ENCODE peak calls at places on chromosomes 5 and 9, in ten cellular contexts. One of them, this sample, is unnamed.

GRCh38 chr5:5229405-5229804 is 89.3 kb downstream of the ADAMTS16 start:
- DNase-seq in fibroblast of lung: peak
- DNase-seq in neural progenitor cell: no peak
- DNase-seq in GM23338: no peak
- DNase-seq in stomach: no peak
- DNase-seq in mucosa of descending colon: no peak
- DNase-seq in colonic mucosa: no peak
- DNase-seq in endothelial cell of umbilical vein: no peak
- DNase-seq in lung: no peak
- DNase-seq in heart left ventricle: no peak
- DNase-seq in this sample: no peak

GRCh38 chr5:91223886-91224285 is 159.2 kb downstream of the ARRDC3 start:
- DNase-seq in endothelial cell of umbilical vein: no peak
- DNase-seq in mucosa of descending colon: no peak
- DNase-seq in heart left ventricle: no peak
- DNase-seq in GM23338: no peak
- DNase-seq in fibroblast of lung: peak
- DNase-seq in neural progenitor cell: no peak
- DNase-seq in stomach: no peak
- DNase-seq in colonic mucosa: no peak
- DNase-seq in lung: no peak
- DNase-seq in this sample: no peak

GRCh38 chr5:115557667-115558387 is 13.3 kb upstream of the FEM1C start:
- DNase-seq in neural progenitor cell: no peak
- DNase-seq in GM23338: no peak
- DNase-seq in mucosa of descending colon: peak
- DNase-seq in endothelial cell of umbilical vein: peak
- DNase-seq in colonic mucosa: peak
- DNase-seq in heart left ventricle: no peak
- DNase-seq in stomach: peak
- DNase-seq in lung: no peak
- DNase-seq in fibroblast of lung: no peak
- DNase-seq in this sample: no peak

GRCh38 chr5:176364765-176365662 is at the start of gene ARL10:
- DNase-seq in endothelial cell of umbilical vein: peak
- DNase-seq in stomach: no peak
- DNase-seq in neural progenitor cell: peak
- DNase-seq in colonic mucosa: no peak
- DNase-seq in lung: no peak
- DNase-seq in heart left ventricle: peak
- DNase-seq in GM23338: peak
- DNase-seq in fibroblast of lung: peak
- DNase-seq in mucosa of descending colon: peak
- DNase-seq in this sample: no peak

GRCh38 chr5:19018822-19019221 is 969.2 kb downstream of the CDH18 start:
- DNase-seq in lung: no peak
- DNase-seq in colonic mucosa: no peak
- DNase-seq in GM23338: peak
- DNase-seq in neural progenitor cell: no peak
- DNase-seq in stomach: no peak
- DNase-seq in fibroblast of lung: no peak
- DNase-seq in mucosa of descending colon: no peak
- DNase-seq in heart left ventricle: no peak
- DNase-seq in endothelial cell of umbilical vein: no peak
- DNase-seq in this sample: no peak

GRCh38 chr5:69265931-69266330 is 31.2 kb downstream of the CDK7 start:
- DNase-seq in mucosa of descending colon: peak
- DNase-seq in fibroblast of lung: no peak
- DNase-seq in endothelial cell of umbilical vein: no peak
- DNase-seq in colonic mucosa: no peak
- DNase-seq in lung: no peak
- DNase-seq in neural progenitor cell: peak
- DNase-seq in GM23338: peak
- DNase-seq in heart left ventricle: no peak
- DNase-seq in stomach: no peak
- DNase-seq in this sample: no peak

GRCh38 chr9:98295824-98296223 is 40.4 kb upstream of the TBC1D2 start:
- DNase-seq in endothelial cell of umbilical vein: no peak
- DNase-seq in neural progenitor cell: no peak
- DNase-seq in stomach: no peak
- DNase-seq in colonic mucosa: no peak
- DNase-seq in mucosa of descending colon: no peak
- DNase-seq in fibroblast of lung: no peak
- DNase-seq in GM23338: no peak
- DNase-seq in lung: no peak
- DNase-seq in heart left ventricle: no peak
- DNase-seq in this sample: no peak

GRCh38 chr9:100534401-100534800 is 43.5 kb upstream of the CAVIN4 start:
- DNase-seq in fibroblast of lung: no peak
- DNase-seq in heart left ventricle: no peak
- DNase-seq in stomach: no peak
- DNase-seq in colonic mucosa: no peak
- DNase-seq in lung: no peak
- DNase-seq in GM23338: no peak
- DNase-seq in mucosa of descending colon: no peak
- DNase-seq in endothelial cell of umbilical vein: peak
- DNase-seq in neural progenitor cell: no peak
- DNase-seq in this sample: no peak

GRCh38 chr5:89120719-89121118 is 237.7 kb upstream of the MEF2C start:
- DNase-seq in endothelial cell of umbilical vein: no peak
- DNase-seq in mucosa of descending colon: peak
- DNase-seq in lung: peak
- DNase-seq in heart left ventricle: peak
- DNase-seq in fibroblast of lung: no peak
- DNase-seq in neural progenitor cell: no peak
- DNase-seq in GM23338: no peak
- DNase-seq in colonic mucosa: no peak
- DNase-seq in stomach: no peak
- DNase-seq in this sample: no peak

GRCh38 chr5:68343421-68343826 is 127.9 kb downstream of the PIK3R1 start:
- DNase-seq in stomach: peak
- DNase-seq in endothelial cell of umbilical vein: peak
- DNase-seq in neural progenitor cell: no peak
- DNase-seq in heart left ventricle: peak
- DNase-seq in colonic mucosa: no peak
- DNase-seq in fibroblast of lung: peak
- DNase-seq in lung: peak
- DNase-seq in GM23338: no peak
- DNase-seq in mucosa of descending colon: no peak
- DNase-seq in this sample: peak

GRCh38 chr9:95373765-95374435 is 56.4 kb upstream of the FANCC start:
- DNase-seq in stomach: no peak
- DNase-seq in neural progenitor cell: no peak
- DNase-seq in fibroblast of lung: no peak
- DNase-seq in endothelial cell of umbilical vein: no peak
- DNase-seq in mucosa of descending colon: no peak
- DNase-seq in colonic mucosa: no peak
- DNase-seq in GM23338: no peak
- DNase-seq in lung: no peak
- DNase-seq in heart left ventricle: no peak
- DNase-seq in this sample: no peak
- H3K4me3 ChIP-seq in stomach: no peak
- H3K4me3 ChIP-seq in neural progenitor cell: no peak
- H3K4me3 ChIP-seq in fibroblast of lung: no peak
- H3K4me3 ChIP-seq in endothelial cell of umbilical vein: no peak
- H3K4me3 ChIP-seq in mucosa of descending colon: no peak
- H3K4me3 ChIP-seq in colonic mucosa: no peak
- H3K4me3 ChIP-seq in GM23338: no peak
- H3K4me3 ChIP-seq in lung: no peak
- H3K4me3 ChIP-seq in heart left ventricle: no peak
- H3K4me3 ChIP-seq in this sample: no peak

GRCh38 chr9:79768199-79768598 is 196.4 kb downstream of the TLE4 start:
- DNase-seq in mucosa of descending colon: peak
- DNase-seq in heart left ventricle: no peak
- DNase-seq in GM23338: no peak
- DNase-seq in neural progenitor cell: no peak
- DNase-seq in fibroblast of lung: no peak
- DNase-seq in colonic mucosa: no peak
- DNase-seq in lung: no peak
- DNase-seq in endothelial cell of umbilical vein: no peak
- DNase-seq in stomach: no peak
- DNase-seq in this sample: no peak

GRCh38 chr9:79765466-79765865 is 193.7 kb downstream of the TLE4 start:
- DNase-seq in heart left ventricle: no peak
- DNase-seq in colonic mucosa: no peak
- DNase-seq in GM23338: no peak
- DNase-seq in neural progenitor cell: no peak
- DNase-seq in stomach: no peak
- DNase-seq in fibroblast of lung: peak
- DNase-seq in endothelial cell of umbilical vein: no peak
- DNase-seq in mucosa of descending colon: no peak
- DNase-seq in lung: no peak
- DNase-seq in this sample: no peak

GRCh38 chr9:79766091-79766490 is 194.3 kb downstream of the TLE4 start:
- DNase-seq in heart left ventricle: no peak
- DNase-seq in GM23338: no peak
- DNase-seq in endothelial cell of umbilical vein: no peak
- DNase-seq in lung: no peak
- DNase-seq in colonic mucosa: no peak
- DNase-seq in fibroblast of lung: no peak
- DNase-seq in stomach: no peak
- DNase-seq in neural progenitor cell: no peak
- DNase-seq in mucosa of descending colon: no peak
- DNase-seq in this sample: no peak

GRCh38 chr9:79774356-79774755 is 202.6 kb downstream of the TLE4 start:
- DNase-seq in endothelial cell of umbilical vein: no peak
- DNase-seq in mucosa of descending colon: no peak
- DNase-seq in heart left ventricle: no peak
- DNase-seq in lung: no peak
- DNase-seq in stomach: no peak
- DNase-seq in colonic mucosa: no peak
- DNase-seq in GM23338: no peak
- DNase-seq in fibroblast of lung: peak
- DNase-seq in neural progenitor cell: peak
- DNase-seq in this sample: no peak

DNA sequence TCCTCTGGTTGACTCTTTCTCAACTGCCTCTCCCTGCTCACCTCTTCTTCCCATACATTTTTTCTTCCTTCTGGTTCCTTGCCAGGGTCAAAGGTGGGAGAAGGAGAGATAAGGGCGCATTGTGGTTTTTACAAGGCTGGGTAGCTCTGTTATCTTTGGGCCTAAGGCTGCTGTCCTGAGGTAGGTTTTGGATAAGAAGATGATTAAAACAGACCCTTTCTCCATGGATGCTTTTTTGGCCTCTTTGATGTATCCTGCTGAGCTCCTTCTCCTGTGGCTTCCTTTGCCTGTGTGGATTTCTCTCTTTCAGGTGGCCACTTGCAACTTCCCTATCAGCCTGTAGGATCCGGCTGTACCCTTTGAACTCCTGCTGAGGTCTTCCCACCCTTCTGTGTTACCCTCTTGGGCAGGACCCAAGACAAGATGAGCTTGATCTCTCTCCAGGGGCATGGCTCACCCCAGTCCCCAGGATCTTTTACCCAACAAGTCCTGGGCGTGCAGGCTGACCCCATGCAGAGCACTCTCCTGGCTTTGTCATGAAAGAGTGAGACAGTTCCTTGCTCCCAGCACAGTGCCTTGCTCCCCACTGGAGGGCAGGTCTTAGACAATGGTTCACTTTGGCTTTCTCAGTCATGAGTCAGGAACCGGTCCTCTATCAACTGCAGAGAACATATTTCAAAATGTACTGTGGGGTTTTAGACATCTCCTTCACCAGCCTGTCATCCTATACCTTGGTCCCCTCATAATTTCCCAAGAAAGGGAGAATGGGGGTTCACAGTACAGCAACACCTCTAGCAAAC is 197.9 kb downstream of the TLE4 start:
- DNase-seq in endothelial cell of umbilical vein: no peak
- DNase-seq in fibroblast of lung: no peak
- DNase-seq in heart left ventricle: no peak
- DNase-seq in mucosa of descending colon: no peak
- DNase-seq in neural progenitor cell: no peak
- DNase-seq in lung: no peak
- DNase-seq in colonic mucosa: no peak
- DNase-seq in GM23338: no peak
- DNase-seq in stomach: no peak
- DNase-seq in this sample: no peak
- TF ChIP-seq CTCF in endothelial cell of umbilical vein: no peak
- TF ChIP-seq CTCF in fibroblast of lung: no peak
- TF ChIP-seq CTCF in heart left ventricle: no peak
- TF ChIP-seq CTCF in mucosa of descending colon: no peak
- TF ChIP-seq CTCF in neural progenitor cell: no peak
- TF ChIP-seq CTCF in lung: no peak
- TF ChIP-seq CTCF in colonic mucosa: no peak
- TF ChIP-seq CTCF in GM23338: no peak
- TF ChIP-seq CTCF in stomach: no peak
- TF ChIP-seq CTCF in this sample: no peak

GRCh38 chr5:64690417-64691151 is at the start of gene SHISAL2B:
- DNase-seq in heart left ventricle: no peak
- DNase-seq in stomach: no peak
- DNase-seq in endothelial cell of umbilical vein: peak
- DNase-seq in fibroblast of lung: peak
- DNase-seq in neural progenitor cell: peak
- DNase-seq in colonic mucosa: no peak
- DNase-seq in lung: no peak
- DNase-seq in GM23338: peak
- DNase-seq in mucosa of descending colon: no peak
- DNase-seq in this sample: peak
- H3K4me3 ChIP-seq in heart left ventricle: peak
- H3K4me3 ChIP-seq in stomach: peak
- H3K4me3 ChIP-seq in endothelial cell of umbilical vein: peak
- H3K4me3 ChIP-seq in fibroblast of lung: peak
- H3K4me3 ChIP-seq in neural progenitor cell: peak
- H3K4me3 ChIP-seq in colonic mucosa: no peak
- H3K4me3 ChIP-seq in lung: no peak
- H3K4me3 ChIP-seq in GM23338: peak
- H3K4me3 ChIP-seq in mucosa of descending colon: no peak
- H3K4me3 ChIP-seq in this sample: peak

GRCh38 chr9:85502815-85503643 is 238.7 kb downstream of the AGTPBP1 start:
- DNase-seq in mucosa of descending colon: no peak
- DNase-seq in lung: no peak
- DNase-seq in stomach: no peak
- DNase-seq in endothelial cell of umbilical vein: no peak
- DNase-seq in colonic mucosa: no peak
- DNase-seq in GM23338: no peak
- DNase-seq in neural progenitor cell: no peak
- DNase-seq in fibroblast of lung: peak
- DNase-seq in heart left ventricle: no peak
- DNase-seq in this sample: no peak

GRCh38 chr9:85511746-85512145 is 230.0 kb downstream of the AGTPBP1 start:
- DNase-seq in mucosa of descending colon: no peak
- DNase-seq in heart left ventricle: no peak
- DNase-seq in lung: no peak
- DNase-seq in stomach: no peak
- DNase-seq in endothelial cell of umbilical vein: no peak
- DNase-seq in GM23338: no peak
- DNase-seq in colonic mucosa: no peak
- DNase-seq in neural progenitor cell: no peak
- DNase-seq in fibroblast of lung: no peak
- DNase-seq in this sample: no peak

GRCh38 chr9:85510830-85511504 is 230.8 kb downstream of the AGTPBP1 start:
- DNase-seq in heart left ventricle: no peak
- DNase-seq in GM23338: no peak
- DNase-seq in colonic mucosa: no peak
- DNase-seq in lung: no peak
- DNase-seq in fibroblast of lung: no peak
- DNase-seq in neural progenitor cell: no peak
- DNase-seq in mucosa of descending colon: no peak
- DNase-seq in endothelial cell of umbilical vein: no peak
- DNase-seq in stomach: no peak
- DNase-seq in this sample: no peak

GRCh38 chr9:85505612-85506011 is 236.1 kb downstream of the AGTPBP1 start:
- DNase-seq in mucosa of descending colon: no peak
- DNase-seq in GM23338: no peak
- DNase-seq in heart left ventricle: no peak
- DNase-seq in neural progenitor cell: no peak
- DNase-seq in stomach: no peak
- DNase-seq in colonic mucosa: no peak
- DNase-seq in fibroblast of lung: no peak
- DNase-seq in lung: no peak
- DNase-seq in endothelial cell of umbilical vein: no peak
- DNase-seq in this sample: no peak

GRCh38 chr9:85508616-85509015 is 233.1 kb downstream of the AGTPBP1 start:
- DNase-seq in neural progenitor cell: peak
- DNase-seq in fibroblast of lung: no peak
- DNase-seq in endothelial cell of umbilical vein: no peak
- DNase-seq in heart left ventricle: no peak
- DNase-seq in mucosa of descending colon: no peak
- DNase-seq in stomach: no peak
- DNase-seq in colonic mucosa: no peak
- DNase-seq in lung: no peak
- DNase-seq in GM23338: peak
- DNase-seq in this sample: no peak
- TF ChIP-seq CTCF in neural progenitor cell: peak
- TF ChIP-seq CTCF in fibroblast of lung: no peak
- TF ChIP-seq CTCF in endothelial cell of umbilical vein: no peak
- TF ChIP-seq CTCF in heart left ventricle: no peak
- TF ChIP-seq CTCF in mucosa of descending colon: no peak
- TF ChIP-seq CTCF in stomach: no peak
- TF ChIP-seq CTCF in colonic mucosa: no peak
- TF ChIP-seq CTCF in lung: no peak
- TF ChIP-seq CTCF in GM23338: peak
- TF ChIP-seq CTCF in this sample: no peak

This sample was measured in retinal pigment epithelial cell.